ENCODE peak calls at places on chromosomes 12 and 14, in five cellular contexts. Y is neural progenitor cell, L is AG09309, M is fibroblast of the aortic adventitia, C is breast epithelium. J is an unnamed sample.
A peak's percentile ranks its signal among the peaks of the same experiment; 100 is the strongest.

GRCh38 chr12:29253916-29254625 is 105.0 kb downstream of the FAR2 start:
- DNase-seq in C (no peak), Y (no peak), M (no peak), L (no peak), J (no peak)

GRCh38 chr12:80314741-80315140 is 129.3 kb upstream of the PTPRQ start:
- DNase-seq in M (no peak), C (no peak), L (no peak), Y (no peak), J (no peak)

GRCh38 chr12:132170094-132170636 is 25.9 kb downstream of the NOC4L start:
- DNase-seq in L (peak; percentile 62), M (peak; percentile 88), Y (no peak), C (no peak), J (peak; percentile 70)

GRCh38 chr12:120680165-120680738 is 6.7 kb upstream of the MLEC start:
- DNase-seq in M (no peak), C (no peak), L (no peak), Y (no peak), J (no peak)

GRCh38 chr14:61973981-61974380 is 211.8 kb downstream of the SNAPC1 start:
- DNase-seq in L (peak; percentile 29), M (no peak), C (no peak), Y (no peak), J (peak; percentile 33)

GRCh38 chr12:4701863-4702262 is 18.3 kb upstream of the GALNT8 start:
- DNase-seq in C (no peak), L (no peak), Y (no peak), M (peak; percentile 11), J (no peak)

GRCh38 chr12:113116875-113117274 is 18.7 kb downstream of the RASAL1 start:
- DNase-seq in L (no peak), Y (no peak), C (no peak), M (no peak), J (no peak)

GRCh38 chr14:50022661-50023060 is 93.7 kb downstream of the VCPKMT start:
- DNase-seq in M (no peak), Y (no peak), C (no peak), L (no peak), J (no peak)

GRCh38 chr12:89453121-89453520 is 71.5 kb downstream of the GALNT4 start:
- DNase-seq in M (no peak), C (no peak), Y (no peak), L (no peak), J (no peak)

GRCh38 chr14:30625533-30625932 is 3.4 kb downstream of the SCFD1 start:
- DNase-seq in L (no peak), M (no peak), C (no peak), Y (no peak), J (no peak)

GRCh38 chr14:30621954-30622830 is at the start of gene SCFD1:
- DNase-seq in L (peak; percentile 37), Y (peak; percentile 96), C (peak; percentile 90), M (peak; percentile 84), J (peak; percentile 88)

GRCh38 chr14:30624132-30624423 is 2.0 kb downstream of the SCFD1 start:
- DNase-seq in C (no peak), M (no peak), L (no peak), Y (no peak), J (no peak)

GRCh38 chr14:30621354-30621953 is 665 bp upstream of the SCFD1 start:
- DNase-seq in M (no peak), L (no peak), C (no peak), Y (peak; percentile 7), J (peak; percentile 30)

DNA sequence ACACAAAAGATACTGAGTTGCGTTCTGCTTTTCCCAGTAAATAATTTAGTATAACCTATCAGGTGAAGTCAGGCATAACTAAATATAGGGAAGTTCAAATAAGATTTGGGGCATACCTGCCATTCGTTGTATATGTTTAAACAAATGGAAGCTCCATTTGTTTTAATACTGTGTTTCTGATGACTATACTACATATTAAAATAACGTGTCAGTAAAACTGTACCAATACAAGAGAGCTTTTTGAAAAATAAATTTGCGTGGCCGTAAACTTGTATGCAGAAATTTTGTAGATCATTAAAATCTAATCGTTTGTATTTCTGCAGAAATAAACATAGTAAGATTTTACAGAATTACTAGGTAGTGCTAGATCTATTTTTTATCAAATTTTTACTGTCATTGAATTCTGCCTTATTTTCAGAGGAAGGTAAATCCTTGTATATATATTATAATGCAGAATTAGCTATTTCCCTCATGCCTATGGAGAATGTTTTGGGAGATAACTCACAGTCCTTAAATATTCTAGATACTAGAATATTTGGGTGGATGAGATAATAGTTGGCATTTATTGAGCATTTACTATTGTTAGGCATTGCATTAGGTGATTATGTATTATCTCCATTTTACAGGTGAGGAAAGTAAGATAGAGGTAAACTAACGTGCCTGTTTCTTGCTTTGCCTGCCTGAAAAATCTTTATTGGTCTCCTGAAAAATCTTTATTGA is 1.5 kb downstream of the SCFD1 start:
- DNase-seq in C (no peak), Y (no peak), M (no peak), L (no peak), J (no peak)
- TF ChIP-seq CTCF in C (no peak), Y (no peak), M (no peak), L (no peak), J (no peak)

DNA sequence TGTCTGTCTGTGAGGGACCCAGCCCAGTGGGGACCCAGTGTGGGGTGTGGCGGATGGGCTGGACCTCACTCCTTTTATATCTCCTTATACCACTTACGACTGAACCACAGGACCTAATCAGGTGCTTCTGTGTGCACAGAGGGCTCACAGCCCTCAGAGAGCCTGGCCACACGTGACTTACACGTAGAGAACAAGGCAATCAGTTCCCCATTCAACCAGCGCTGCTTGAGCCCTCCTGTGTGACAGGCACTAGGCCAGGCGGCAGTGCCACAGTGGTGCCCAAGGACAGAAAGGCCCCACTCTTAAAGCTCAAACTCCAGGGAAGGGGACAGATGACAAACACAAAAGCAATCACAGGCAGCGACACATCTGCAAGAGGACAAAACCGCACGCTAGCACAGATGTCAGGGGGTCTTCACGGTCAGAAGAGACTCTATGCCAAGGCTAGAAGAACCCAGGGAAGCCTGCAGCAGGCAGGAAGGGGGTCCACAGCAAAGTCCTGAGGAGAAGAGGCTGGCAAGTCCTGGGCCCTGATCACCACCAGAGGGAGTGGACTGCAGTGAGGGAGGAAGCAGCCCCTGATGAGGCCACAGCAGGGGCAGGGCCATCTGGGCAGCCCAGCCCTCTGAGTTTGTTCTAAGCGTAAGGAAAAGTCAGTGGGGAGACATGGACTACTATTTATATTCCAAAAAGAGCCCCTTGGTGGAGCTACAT is 39.3 kb downstream of the SETD3 start:
- DNase-seq in C (no peak), Y (peak; percentile 48), L (no peak), M (no peak), J (no peak)
- TF ChIP-seq CTCF in C (no peak), Y (peak; percentile 40), L (no peak), M (no peak), J (peak; percentile 20)

GRCh38 chr14:71168564-71168963 is 261.3 kb downstream of the PCNX1 start:
- DNase-seq in M (no peak), L (no peak), Y (no peak), C (no peak), J (no peak)

GRCh38 chr14:71165121-71165574 is 257.9 kb downstream of the PCNX1 start:
- DNase-seq in Y (no peak), C (no peak), L (no peak), M (peak; percentile 60), J (peak; percentile 37)

GRCh38 chr14:71165650-71166049 is 258.4 kb downstream of the PCNX1 start:
- DNase-seq in M (no peak), L (no peak), Y (no peak), C (no peak), J (peak; percentile 14)

GRCh38 chr14:71163842-71164500 is 256.7 kb downstream of the PCNX1 start:
- DNase-seq in C (no peak), M (no peak), L (no peak), Y (no peak), J (no peak)

GRCh38 chr14:71166434-71166833 is 259.2 kb downstream of the PCNX1 start:
- DNase-seq in Y (peak; percentile 57), C (peak; percentile 26), L (peak; percentile 67), M (peak; percentile 86), J (peak; percentile 93)
- TF ChIP-seq CTCF in Y (peak; percentile 58), C (peak; percentile 48), L (peak; percentile 96), M (peak; percentile 90), J (no peak)

DNA sequence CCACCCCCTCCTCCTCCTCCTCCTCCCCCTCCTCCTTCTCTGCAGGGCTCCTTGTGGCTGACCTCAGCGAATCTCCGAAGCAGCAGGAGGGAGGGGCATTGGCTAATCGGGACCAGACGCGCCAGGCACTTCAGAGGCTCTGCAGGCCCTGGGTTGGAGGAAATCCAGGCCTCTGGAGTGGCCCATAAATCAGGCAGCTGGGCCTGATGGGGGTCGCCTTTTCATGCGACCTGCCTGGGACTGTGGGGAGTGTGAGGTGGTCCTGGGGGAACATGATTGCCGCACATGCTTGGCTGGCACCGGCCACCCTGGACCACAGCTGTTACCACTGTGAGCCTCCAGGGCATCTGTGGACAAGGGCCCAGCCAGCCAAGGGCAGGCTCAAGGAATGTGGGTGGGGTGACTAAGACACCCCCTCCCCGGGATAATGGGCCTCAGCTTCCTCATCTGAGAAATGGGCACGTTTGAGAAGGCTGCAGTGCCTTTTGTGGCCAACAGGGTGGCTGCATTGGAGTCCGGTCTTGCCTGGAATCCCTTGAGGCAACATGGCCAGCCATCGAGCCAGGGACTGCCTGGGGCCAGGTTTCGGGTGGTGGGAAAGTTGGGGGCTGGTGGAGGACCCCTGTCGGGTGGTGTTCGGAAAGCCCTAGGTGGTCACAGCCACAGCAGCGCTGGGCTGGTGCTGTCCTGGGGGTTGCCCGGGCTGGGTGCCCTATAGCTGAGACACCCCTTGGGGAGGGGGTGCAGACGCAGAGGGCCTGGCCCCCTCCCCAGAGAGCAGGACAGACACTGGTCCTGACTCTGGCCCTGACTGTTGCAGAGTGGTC is 12.0 kb downstream of the KIF26A start:
- DNase-seq in Y (peak; percentile 89), M (no peak), L (no peak), C (no peak), J (peak; percentile 4)
- TF ChIP-seq CTCF in Y (peak; percentile 42), M (peak; percentile 23), L (peak; percentile 32), C (no peak), J (peak; percentile 20)

DNA sequence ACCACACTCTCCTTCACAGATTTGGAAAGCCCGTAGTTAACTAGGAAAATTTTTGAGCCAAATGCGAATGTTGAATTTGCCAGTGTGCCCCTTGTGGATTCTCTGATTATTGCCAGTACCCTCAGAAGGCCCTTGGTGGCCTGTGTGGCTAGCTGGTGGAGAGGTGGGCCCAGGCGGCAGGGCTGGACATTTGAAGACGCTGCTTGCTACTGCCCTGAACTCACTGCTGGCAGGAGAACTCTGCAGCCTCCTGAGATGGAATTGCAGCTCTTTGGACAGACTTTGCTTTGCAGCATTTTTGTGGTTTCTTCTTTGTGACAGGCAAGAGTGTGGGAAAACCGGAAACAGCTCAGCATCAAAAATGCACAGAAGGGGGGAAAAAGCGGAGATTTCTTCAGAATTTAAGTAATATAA is 97.6 kb downstream of the TGFB3 start:
- DNase-seq in M (peak; percentile 90), C (peak; percentile 23), L (peak; percentile 81), Y (peak; percentile 11), J (peak; percentile 94)
- TF ChIP-seq CTCF in M (peak; percentile 33), C (peak; percentile 10), L (peak; percentile 28), Y (peak; percentile 49), J (peak; percentile 45)

GRCh38 chr12:73383584-73384229 is 1111.5 kb downstream of the TRHDE start:
- DNase-seq in L (no peak), Y (no peak), C (no peak), M (no peak), J (no peak)
- TF ChIP-seq CTCF in L (no peak), Y (no peak), C (no peak), M (no peak), J (no peak)

GRCh38 chr14:37230551-37231194 is 32.9 kb downstream of the MIPOL1 start:
- DNase-seq in Y (peak; percentile 84), L (peak; percentile 47), M (peak; percentile 84), C (no peak), J (peak; percentile 83)
- TF ChIP-seq CTCF in Y (peak; percentile 95), L (peak; percentile 63), M (peak; percentile 69), C (peak; percentile 59), J (peak; percentile 81)